ENCODE peak calls at places on chromosome 22, in four cellular contexts. W, I, O and K are unnamed samples.

GRCh38 chr22:29635734-29636357 is 32.4 kb downstream of the NF2 start:
- DNase-seq in W (peak), I (no peak), O (no peak), K (peak)

GRCh38 chr22:42114721-42115120 is 15.9 kb downstream of the CYP2D6 start:
- DNase-seq in W (peak), I (peak), O (no peak), K (peak)

GRCh38 chr22:38305481-38306448 is 11.5 kb downstream of the CSNK1E start:
- DNase-seq in W (peak), I (no peak), O (no peak), K (peak)

GRCh38 chr22:42881982-42882656 is 25.0 kb upstream of the ARFGAP3 start:
- DNase-seq in W (no peak), I (no peak), O (no peak), K (no peak)

GRCh38 chr22:24805790-24806662 is at the start of gene SGSM1:
- DNase-seq in W (peak), I (peak), O (peak), K (peak)

GRCh38 chr22:21106000-21106399 is 60.3 kb downstream of the LRRC74B start:
- DNase-seq in W (no peak), I (no peak), O (no peak), K (no peak)

GRCh38 chr22:49930128-49930527 is 11.7 kb downstream of the CRELD2 start:
- DNase-seq in W (no peak), I (no peak), O (no peak), K (peak)

GRCh38 chr22:49021097-49021925 is 806.4 kb downstream of the BRD1 start:
- DNase-seq in W (no peak), I (no peak), O (no peak), K (no peak)

GRCh38 chr22:20479612-20480196 is 15.9 kb downstream of the KLHL22 start:
- DNase-seq in W (peak), I (no peak), O (no peak), K (no peak)

GRCh38 chr22:46091277-46091977 is 58.9 kb upstream of the PPARA start:
- DNase-seq in W (no peak), I (no peak), O (no peak), K (no peak)

GRCh38 chr22:45648320-45649070 is 23.1 kb upstream of the ATXN10 start:
- DNase-seq in W (no peak), I (no peak), O (no peak), K (no peak)

GRCh38 chr22:31244943-31245451 is 32.9 kb downstream of the LIMK2 start:
- DNase-seq in W (no peak), I (no peak), O (no peak), K (no peak)

GRCh38 chr22:36933629-36934028 is 20.2 kb downstream of the CSF2RB start:
- DNase-seq in W (no peak), I (peak), O (no peak), K (no peak)